ENCODE peak calls at places on chromosomes 4 and X, in six cellular contexts. C is IMR-90, T is mesenchymal stem cell, Y is H9, L is H1, R is trophoblast cell. D is an unnamed sample.

GRCh38 chr4:61211781-61212180 is 11.7 kb downstream of the ADGRL3 start:
- DNase-seq in T (no peak), Y (no peak), L (no peak), R (no peak), C (no peak), D (no peak)

GRCh38 chrX:70422886-70423336 is at the start of gene GDPD2:
- DNase-seq in Y (peak), L (peak), C (no peak), T (no peak), R (no peak), D (peak)

GRCh38 chr4:85953651-85954018 is 406.2 kb downstream of the MAPK10 start:
- DNase-seq in Y (no peak), R (peak), T (peak), L (no peak), C (peak), D (no peak)

GRCh38 chrX:38871129-38872029 is 70.1 kb downstream of the MID1IP1 start:
- DNase-seq in T (no peak), Y (peak), R (no peak), C (no peak), L (no peak), D (no peak)

GRCh38 chr4:102819588-102820365 is 7.6 kb downstream of the UBE2D3 start:
- DNase-seq in C (peak), T (no peak), Y (no peak), L (no peak), R (no peak), D (no peak)

GRCh38 chr4:184688447-184688846 is 38.9 kb downstream of the PRIMPOL start:
- DNase-seq in R (peak), T (peak), Y (peak), C (peak), L (peak), D (no peak)

GRCh38 chr4:73012673-73013072 is 56.8 kb downstream of the COX18 start:
- DNase-seq in C (no peak), Y (no peak), L (no peak), T (no peak), R (no peak), D (no peak)

GRCh38 chrX:136028383-136028984 is 43.2 kb downstream of the SLC9A6 start:
- DNase-seq in R (no peak), T (peak), C (peak), Y (no peak), L (no peak), D (peak)

GRCh38 chrX:37846141-37846540 is 1.2 kb downstream of the DYNLT3 start:
- DNase-seq in R (no peak), T (peak), C (peak), Y (no peak), L (no peak), D (no peak)

GRCh38 chrX:71147496-71148277 is 3.0 kb downstream of the NLGN3 start:
- DNase-seq in Y (no peak), T (no peak), R (no peak), C (no peak), L (no peak), D (no peak)

GRCh38 chrX:531611-531936 is 99.0 kb upstream of the SHOX start:
- DNase-seq in Y (peak), C (no peak), T (no peak), R (no peak), L (peak), D (no peak)

GRCh38 chrX:1336331-1337143 is at the start of gene IL3RA:
- DNase-seq in C (no peak), L (no peak), R (peak), Y (no peak), T (peak), D (no peak)

GRCh38 chr4:106898621-106899230 is 137.4 kb downstream of the DKK2 start:
- DNase-seq in T (peak), C (peak), Y (peak), R (peak), L (no peak), D (peak)

GRCh38 chr4:186954956-186955355 is 231.3 kb upstream of the FAT1 start:
- DNase-seq in R (no peak), L (no peak), T (no peak), C (no peak), Y (no peak), D (no peak)

GRCh38 chr4:109414938-109415337 is 18.7 kb upstream of the SEC24B start:
- DNase-seq in C (peak), Y (no peak), T (no peak), L (no peak), R (no peak), D (no peak)

GRCh38 chr4:155542415-155542814 is 124.2 kb upstream of the GUCY1A1 start:
- DNase-seq in Y (no peak), T (no peak), C (no peak), L (no peak), R (no peak), D (no peak)

GRCh38 chr4:143241892-143242291 is 57.2 kb downstream of the USP38 start:
- DNase-seq in Y (no peak), C (peak), R (no peak), T (peak), L (no peak), D (no peak)

GRCh38 chrX:103664363-103664762 is 22.1 kb downstream of the MORF4L2 start:
- DNase-seq in L (no peak), T (no peak), C (no peak), Y (peak), R (no peak), D (no peak)

GRCh38 chrX:2485460-2485753 is 15.4 kb downstream of the DHRSX start:
- DNase-seq in L (no peak), Y (no peak), R (no peak), C (peak), T (no peak), D (no peak)

GRCh38 chr4:156598138-156598681 is 373.4 kb downstream of the PDGFC start:
- DNase-seq in T (peak), R (no peak), Y (no peak), L (peak), C (peak), D (no peak)

GRCh38 chr4:90457817-90458216 is 330.6 kb downstream of the CCSER1 start:
- DNase-seq in L (no peak), T (no peak), C (no peak), Y (no peak), R (no peak), D (no peak)

GRCh38 chrX:129462707-129463106 is 60.6 kb downstream of the SMARCA1 start:
- DNase-seq in L (no peak), T (no peak), Y (no peak), C (no peak), R (no peak), D (no peak)

GRCh38 chrX:71253253-71254091 is 468 bp downstream of the ZMYM3 start:
- DNase-seq in Y (peak), C (peak), L (no peak), R (no peak), T (peak), D (peak)

GRCh38 chrX:23478056-23478455 is 143.4 kb downstream of the PTCHD1 start:
- DNase-seq in Y (no peak), L (no peak), C (no peak), T (no peak), R (no peak), D (no peak)

GRCh38 chr4:40737882-40738281 is 11.9 kb upstream of the NSUN7 start:
- DNase-seq in L (no peak), Y (no peak), R (no peak), C (no peak), T (no peak), D (no peak)

GRCh38 chr4:14827111-14827510 is 175.2 kb upstream of the CPEB2 start:
- DNase-seq in T (no peak), L (no peak), R (no peak), Y (no peak), C (peak), D (no peak)

GRCh38 chr4:112109455-112110425 is 35.5 kb upstream of the FAM241A start:
- DNase-seq in C (peak), T (peak), L (no peak), Y (no peak), R (no peak), D (no peak)

GRCh38 chr4:74267998-74268606 is 40.2 kb upstream of the EPGN start:
- DNase-seq in R (no peak), T (peak), Y (no peak), L (no peak), C (peak), D (no peak)

GRCh38 chr4:98377626-98378025 is 116.4 kb downstream of the RAP1GDS1 start:
- DNase-seq in R (no peak), C (peak), T (peak), L (no peak), Y (no peak), D (no peak)

GRCh38 chrX:68196939-68197791 is 236.1 kb downstream of the OPHN1 start:
- DNase-seq in T (peak), C (peak), L (no peak), Y (peak), R (peak), D (peak)

GRCh38 chrX:11461181-11462001 is 168.2 kb downstream of the AMELX start:
- DNase-seq in R (peak), T (peak), C (peak), L (no peak), Y (no peak), D (no peak)
- H3K27ac ChIP-seq in R (no peak), T (no peak), C (peak), L (no peak), Y (no peak), D (no peak)

GRCh38 chrX:101918746-101919145 is 13.1 kb downstream of the ZMAT1 start:
- DNase-seq in L (no peak), Y (no peak), R (no peak), T (no peak), C (no peak), D (no peak)
- H2AFZ ChIP-seq in L (no peak), Y (no peak), R (no peak), T (no peak), C (no peak), D (no peak)

GRCh38 chr4:6142511-6142910 is 57.8 kb downstream of the JAKMIP1 start:
- DNase-seq in Y (no peak), R (no peak), C (no peak), L (no peak), T (no peak), D (no peak)

GRCh38 chr4:6137027-6137746 is 63.2 kb downstream of the JAKMIP1 start:
- DNase-seq in C (no peak), R (no peak), Y (no peak), T (no peak), L (no peak), D (no peak)

GRCh38 chr4:6134612-6135220 is 65.6 kb downstream of the JAKMIP1 start:
- DNase-seq in L (no peak), C (no peak), Y (peak), R (no peak), T (no peak), D (no peak)

GRCh38 chr4:6141554-6141953 is 58.8 kb downstream of the JAKMIP1 start:
- DNase-seq in T (no peak), Y (no peak), R (no peak), L (no peak), C (no peak), D (no peak)

GRCh38 chr4:6137747-6138135 is 62.6 kb downstream of the JAKMIP1 start:
- DNase-seq in Y (no peak), T (no peak), R (no peak), L (no peak), C (no peak), D (no peak)
- H2AK5ac ChIP-seq in Y (no peak), T (no peak), R (no peak), L (no peak), C (no peak), D (peak)

GRCh38 chr4:128454281-128455075 is 166.9 kb upstream of the PGRMC2 start:
- DNase-seq in L (peak), R (peak), T (peak), C (peak), Y (peak), D (peak)
- H3K27ac ChIP-seq in L (no peak), R (no peak), T (peak), C (peak), Y (no peak), D (no peak)

GRCh38 chr4:16264798-16265197 is 38.5 kb upstream of the TAPT1 start:
- DNase-seq in T (peak), R (no peak), L (no peak), Y (no peak), C (peak), D (no peak)
- H2AFZ ChIP-seq in T (no peak), R (no peak), L (no peak), Y (no peak), C (no peak), D (no peak)

GRCh38 chr4:108397850-108398249 is 222.5 kb upstream of the RPL34 start:
- DNase-seq in T (no peak), L (no peak), Y (no peak), R (no peak), C (no peak), D (no peak)
- H2AK5ac ChIP-seq in T (no peak), L (peak), Y (no peak), R (no peak), C (no peak), D (no peak)

GRCh38 chrX:20514358-20514757 is 247.6 kb upstream of the RPS6KA3 start:
- DNase-seq in Y (no peak), L (no peak), R (peak), T (peak), C (peak), D (no peak)
- H3K27ac ChIP-seq in Y (no peak), L (no peak), R (no peak), T (no peak), C (peak), D (no peak)

DNA sequence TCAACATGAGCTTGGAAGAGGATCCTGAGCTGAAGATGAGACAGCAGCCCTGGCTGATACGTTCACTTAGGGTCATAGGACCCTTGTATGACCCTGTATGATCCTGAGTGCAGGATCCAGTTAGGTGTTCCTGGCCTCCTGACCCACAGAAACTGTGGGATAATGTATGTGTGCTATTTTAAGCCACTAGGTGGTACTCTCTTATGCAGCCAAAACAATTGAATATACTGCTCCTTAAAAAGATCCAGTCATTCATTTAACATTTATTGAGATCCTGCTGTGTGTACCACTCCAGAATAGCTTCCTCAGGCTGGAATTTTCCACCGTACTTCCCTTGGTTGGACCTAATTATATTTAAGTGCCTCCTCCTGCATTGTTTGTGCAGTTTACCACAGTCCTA is 167.1 kb downstream of the AMELX start:
- DNase-seq in L (no peak), C (no peak), R (no peak), T (no peak), Y (no peak), D (no peak)
- H2AFZ ChIP-seq in L (no peak), C (no peak), R (no peak), T (no peak), Y (no peak), D (no peak)

D was measured in neuronal stem cell.